ENCODE peak calls at places on chromosomes 11 and 22, in six cellular contexts. One of them, this sample, is unnamed.

GRCh38 chr22:49321477-49322055 is 506.1 kb downstream of the BRD1 start:
- DNase-seq in naive thymus-derived CD4-positive, alpha-beta T cell: no peak
- DNase-seq in EL: no peak
- DNase-seq in activated naive CD4-positive, alpha-beta T cell: no peak
- DNase-seq in foreskin fibroblast: no peak
- DNase-seq in NCI-H226: no peak
- DNase-seq in this sample: no peak

GRCh38 chr11:123690490-123690889 is 36.1 kb upstream of the SCN3B start:
- DNase-seq in EL: peak; percentile 31
- DNase-seq in activated naive CD4-positive, alpha-beta T cell: no peak
- DNase-seq in NCI-H226: peak; percentile 6
- DNase-seq in naive thymus-derived CD4-positive, alpha-beta T cell: no peak
- DNase-seq in foreskin fibroblast: peak; percentile 41
- DNase-seq in this sample: no peak

GRCh38 chr11:127074151-127074761 is 73.7 kb upstream of the KIRREL3 start:
- DNase-seq in foreskin fibroblast: peak; percentile 44
- DNase-seq in EL: peak; percentile 75
- DNase-seq in naive thymus-derived CD4-positive, alpha-beta T cell: no peak
- DNase-seq in NCI-H226: peak; percentile 53
- DNase-seq in activated naive CD4-positive, alpha-beta T cell: no peak
- DNase-seq in this sample: no peak

GRCh38 chr22:24054356-24054755 is 43.3 kb downstream of the CABIN1 start:
- DNase-seq in EL: peak; percentile 70
- DNase-seq in foreskin fibroblast: peak; percentile 61
- DNase-seq in activated naive CD4-positive, alpha-beta T cell: no peak
- DNase-seq in NCI-H226: peak; percentile 54
- DNase-seq in naive thymus-derived CD4-positive, alpha-beta T cell: no peak
- DNase-seq in this sample: no peak

GRCh38 chr11:46295996-46296519 is 18.6 kb downstream of the CREB3L1 start:
- DNase-seq in foreskin fibroblast: no peak
- DNase-seq in EL: no peak
- DNase-seq in NCI-H226: no peak
- DNase-seq in naive thymus-derived CD4-positive, alpha-beta T cell: no peak
- DNase-seq in activated naive CD4-positive, alpha-beta T cell: no peak
- DNase-seq in this sample: no peak

GRCh38 chr11:16788141-16789060 is 50.0 kb downstream of the C11orf58 start:
- DNase-seq in naive thymus-derived CD4-positive, alpha-beta T cell: peak; percentile 43
- DNase-seq in activated naive CD4-positive, alpha-beta T cell: peak; percentile 37
- DNase-seq in EL: peak; percentile 68
- DNase-seq in foreskin fibroblast: peak; percentile 84
- DNase-seq in NCI-H226: peak; percentile 12
- DNase-seq in this sample: peak; percentile 81

GRCh38 chr11:57434640-57435546 is 8.0 kb upstream of the SLC43A3 start:
- DNase-seq in naive thymus-derived CD4-positive, alpha-beta T cell: no peak
- DNase-seq in foreskin fibroblast: peak; percentile 93
- DNase-seq in activated naive CD4-positive, alpha-beta T cell: no peak
- DNase-seq in NCI-H226: peak; percentile 95
- DNase-seq in EL: peak; percentile 85
- DNase-seq in this sample: no peak

GRCh38 chr11:69947772-69948255 is 128.6 kb upstream of the FGF3 start:
- DNase-seq in naive thymus-derived CD4-positive, alpha-beta T cell: no peak
- DNase-seq in foreskin fibroblast: no peak
- DNase-seq in EL: no peak
- DNase-seq in activated naive CD4-positive, alpha-beta T cell: no peak
- DNase-seq in NCI-H226: no peak
- DNase-seq in this sample: no peak

GRCh38 chr22:26648011-26648497 is 9.3 kb upstream of the MIAT start:
- DNase-seq in activated naive CD4-positive, alpha-beta T cell: no peak
- DNase-seq in naive thymus-derived CD4-positive, alpha-beta T cell: peak; percentile 33
- DNase-seq in EL: no peak
- DNase-seq in NCI-H226: no peak
- DNase-seq in foreskin fibroblast: no peak
- DNase-seq in this sample: no peak

GRCh38 chr22:26053737-26054316 is 115.4 kb upstream of the SEZ6L start:
- DNase-seq in foreskin fibroblast: no peak
- DNase-seq in naive thymus-derived CD4-positive, alpha-beta T cell: no peak
- DNase-seq in NCI-H226: no peak
- DNase-seq in activated naive CD4-positive, alpha-beta T cell: no peak
- DNase-seq in EL: no peak
- DNase-seq in this sample: no peak

GRCh38 chr11:128181090-128181485 is 406.3 kb downstream of the ETS1 start:
- DNase-seq in naive thymus-derived CD4-positive, alpha-beta T cell: no peak
- DNase-seq in activated naive CD4-positive, alpha-beta T cell: no peak
- DNase-seq in foreskin fibroblast: peak; percentile 65
- DNase-seq in NCI-H226: peak; percentile 16
- DNase-seq in EL: no peak
- DNase-seq in this sample: no peak

GRCh38 chr11:103338621-103339484 is 229.6 kb downstream of the DYNC2H1 start:
- DNase-seq in foreskin fibroblast: peak; percentile 83
- DNase-seq in NCI-H226: peak; percentile 7
- DNase-seq in EL: peak; percentile 53
- DNase-seq in naive thymus-derived CD4-positive, alpha-beta T cell: no peak
- DNase-seq in activated naive CD4-positive, alpha-beta T cell: no peak
- DNase-seq in this sample: peak; percentile 28

GRCh38 chr11:2448661-2449547 is 4.1 kb downstream of the KCNQ1 start:
- DNase-seq in foreskin fibroblast: no peak
- DNase-seq in NCI-H226: no peak
- DNase-seq in naive thymus-derived CD4-positive, alpha-beta T cell: no peak
- DNase-seq in activated naive CD4-positive, alpha-beta T cell: no peak
- DNase-seq in EL: no peak
- DNase-seq in this sample: no peak

GRCh38 chr22:42635531-42635930 is 4.9 kb downstream of the ATP5MGL start:
- DNase-seq in naive thymus-derived CD4-positive, alpha-beta T cell: no peak
- DNase-seq in foreskin fibroblast: peak; percentile 97
- DNase-seq in EL: peak; percentile 96
- DNase-seq in activated naive CD4-positive, alpha-beta T cell: no peak
- DNase-seq in NCI-H226: peak; percentile 74
- DNase-seq in this sample: peak; percentile 87